ENCODE peak calls at places on chromosomes 13 and 19, in eight cellular contexts. L is lower lobe of right lung; T is HFF-Myc; N is CD8-positive, alpha-beta T cell; S is fibroblast of pulmonary artery; J is right lobe of liver; W is ovary; Z is vagina. G is an unnamed sample.

GRCh38 chr19:19418548-19419260 is 13.2 kb downstream of the GATAD2A start:
- DNase-seq in L (no peak), T (no peak), N (no peak), S (no peak), J (no peak), W (no peak), Z (no peak), G (no peak)

GRCh38 chr13:31815361-31816144 is 76.2 kb downstream of the RXFP2 start:
- DNase-seq in L (no peak), T (no peak), N (no peak), S (no peak), J (no peak), W (no peak), Z (no peak), G (no peak)

GRCh38 chr13:23618341-23618740 is 48.1 kb downstream of the TNFRSF19 start:
- DNase-seq in L (no peak), T (peak; percentile 89), N (no peak), S (peak; percentile 97), J (no peak), W (no peak), Z (no peak), G (no peak)

GRCh38 chr13:27972619-27972877 is 3.4 kb upstream of the CDX2 start:
- DNase-seq in L (no peak), T (no peak), N (no peak), S (no peak), J (no peak), W (no peak), Z (no peak), G (no peak)

GRCh38 chr13:35501721-35502235 is 25.3 kb upstream of the MAB21L1 start:
- DNase-seq in L (no peak), T (no peak), N (no peak), S (no peak), J (no peak), W (no peak), Z (no peak), G (no peak)

GRCh38 chr13:112790735-112791641 is 101.2 kb downstream of the ATP11A start:
- DNase-seq in L (no peak), T (no peak), N (no peak), S (peak; percentile 18), J (no peak), W (no peak), Z (peak; percentile 77), G (no peak)

GRCh38 chr13:112719016-112719415 is 29.2 kb downstream of the ATP11A start:
- DNase-seq in L (no peak), T (no peak), N (no peak), S (no peak), J (no peak), W (peak; percentile 12), Z (no peak), G (no peak)

GRCh38 chr13:76307157-76307556 is 579.0 kb downstream of the KCTD12 start:
- DNase-seq in L (no peak), T (no peak), N (no peak), S (peak; percentile 70), J (no peak), W (no peak), Z (no peak), G (no peak)

GRCh38 chr19:30367001-30367400 is 5.2 kb upstream of the ZNF536 start:
- DNase-seq in L (no peak), T (no peak), N (no peak), S (no peak), J (peak; percentile 15), W (no peak), Z (no peak), G (no peak)

GRCh38 chr13:44474122-44474910 is 100.7 kb downstream of the SERP2 start:
- DNase-seq in L (no peak), T (peak; percentile 20), N (no peak), S (peak; percentile 17), J (no peak), W (no peak), Z (no peak), G (no peak)

GRCh38 chr19:5973867-5974635 is 3.9 kb downstream of the RANBP3 start:
- DNase-seq in L (peak; percentile 28), T (no peak), N (no peak), S (no peak), J (no peak), W (no peak), Z (no peak), G (no peak)

GRCh38 chr13:21529102-21529893 is 70.2 kb upstream of the ZDHHC20 start:
- DNase-seq in L (no peak), T (no peak), N (no peak), S (no peak), J (no peak), W (no peak), Z (no peak), G (no peak)

GRCh38 chr13:36142735-36143134 is 11.6 kb upstream of the DCLK1 start:
- DNase-seq in L (no peak), T (no peak), N (no peak), S (no peak), J (no peak), W (no peak), Z (no peak), G (no peak)

GRCh38 chr13:107650081-107650701 is 565.1 kb downstream of the LIG4 start:
- DNase-seq in L (peak; percentile 52), T (no peak), N (no peak), S (peak; percentile 60), J (peak; percentile 50), W (peak; percentile 51), Z (no peak), G (no peak)

DNA sequence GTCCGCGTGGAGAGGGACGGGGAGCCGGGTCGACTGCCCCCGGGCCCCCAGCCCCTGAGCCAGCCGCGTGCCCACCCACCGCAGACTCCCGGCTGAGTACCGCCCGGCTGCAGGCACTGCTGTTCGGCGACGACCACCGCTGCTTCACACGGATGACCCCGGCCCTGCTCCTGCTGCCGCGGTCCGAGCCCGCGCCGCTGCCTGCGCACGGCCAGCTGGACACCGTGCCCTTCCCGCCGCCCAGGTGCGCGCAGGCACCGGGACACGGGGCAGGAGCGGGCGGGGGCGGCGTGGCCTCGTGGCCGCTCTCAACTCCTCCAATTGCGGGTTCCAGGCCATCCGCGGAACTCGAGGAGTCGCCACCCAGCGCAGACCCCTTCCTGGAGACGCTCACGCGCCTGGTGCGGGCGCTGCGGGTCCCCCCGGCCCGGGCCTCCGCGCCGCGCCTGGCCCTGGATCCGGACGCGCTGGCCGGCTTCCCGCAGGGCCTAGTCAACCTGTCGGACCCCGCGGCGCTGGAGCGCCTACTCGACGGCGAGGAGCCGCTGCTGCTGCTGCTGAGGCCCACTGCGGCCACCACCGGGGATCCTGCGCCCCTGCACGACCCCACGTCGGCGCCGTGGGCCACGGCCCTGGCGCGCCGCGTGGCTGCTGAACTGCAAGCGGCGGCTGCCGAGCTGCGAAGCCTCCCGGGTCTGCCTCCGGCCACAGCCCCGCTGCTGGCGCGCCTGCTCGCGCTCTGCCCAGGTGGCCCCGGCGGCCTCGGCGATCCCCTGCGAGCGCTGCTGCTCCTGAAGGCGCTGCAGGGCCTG is 1.8 kb downstream of the AMH start:
- DNase-seq in L (no peak), T (no peak), N (no peak), S (no peak), J (no peak), W (no peak), Z (no peak), G (no peak)
- TF ChIP-seq CTCF in L (no peak), T (no peak), N (no peak), S (no peak), J (no peak), W (no peak), Z (no peak), G (no peak)

DNA sequence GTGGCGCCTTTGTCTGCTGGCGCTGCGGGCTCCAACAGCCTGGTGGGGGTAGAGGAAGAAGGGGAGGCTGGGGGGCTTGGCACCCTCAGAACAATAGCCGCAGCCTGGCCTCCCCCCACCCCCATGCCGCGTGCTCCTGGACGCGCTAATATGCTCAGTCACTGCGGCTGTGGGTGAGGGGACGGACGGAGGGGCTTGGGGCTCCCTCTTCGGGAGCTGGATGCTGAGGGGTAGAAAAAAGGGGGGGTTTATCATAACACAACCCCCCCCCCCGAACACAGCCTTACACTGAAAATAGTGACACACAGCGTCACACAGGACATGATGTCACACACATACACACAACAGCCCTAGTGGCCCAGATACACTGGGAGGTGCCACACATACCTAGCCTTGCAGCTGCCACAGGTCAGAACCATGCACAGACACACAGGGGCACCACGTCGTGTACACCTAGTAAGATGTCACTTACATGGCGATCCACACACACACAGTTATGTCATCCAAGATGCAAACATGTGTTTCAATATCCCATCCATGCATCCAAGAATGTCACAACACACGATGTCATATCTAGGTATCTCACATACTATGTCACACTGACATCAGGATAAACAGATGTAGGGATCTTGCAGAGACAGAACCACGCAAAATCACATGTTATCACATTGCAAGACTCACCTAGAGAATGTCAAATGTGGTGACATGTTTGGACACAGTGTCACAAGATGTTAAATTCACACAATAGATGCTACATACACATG is 760 bp downstream of the MAST1 start:
- DNase-seq in L (no peak), T (no peak), N (no peak), S (no peak), J (no peak), W (no peak), Z (no peak), G (no peak)
- H3K4me3 ChIP-seq in L (peak overlapping the region; percentile 35), T (peak overlapping the region; percentile 35), N (no peak overlapping the region), S (no peak overlapping the region), J (no peak overlapping the region), W (no peak overlapping the region), Z (peak overlapping the region; percentile 28), G (peak overlapping the region; percentile 65)

DNA sequence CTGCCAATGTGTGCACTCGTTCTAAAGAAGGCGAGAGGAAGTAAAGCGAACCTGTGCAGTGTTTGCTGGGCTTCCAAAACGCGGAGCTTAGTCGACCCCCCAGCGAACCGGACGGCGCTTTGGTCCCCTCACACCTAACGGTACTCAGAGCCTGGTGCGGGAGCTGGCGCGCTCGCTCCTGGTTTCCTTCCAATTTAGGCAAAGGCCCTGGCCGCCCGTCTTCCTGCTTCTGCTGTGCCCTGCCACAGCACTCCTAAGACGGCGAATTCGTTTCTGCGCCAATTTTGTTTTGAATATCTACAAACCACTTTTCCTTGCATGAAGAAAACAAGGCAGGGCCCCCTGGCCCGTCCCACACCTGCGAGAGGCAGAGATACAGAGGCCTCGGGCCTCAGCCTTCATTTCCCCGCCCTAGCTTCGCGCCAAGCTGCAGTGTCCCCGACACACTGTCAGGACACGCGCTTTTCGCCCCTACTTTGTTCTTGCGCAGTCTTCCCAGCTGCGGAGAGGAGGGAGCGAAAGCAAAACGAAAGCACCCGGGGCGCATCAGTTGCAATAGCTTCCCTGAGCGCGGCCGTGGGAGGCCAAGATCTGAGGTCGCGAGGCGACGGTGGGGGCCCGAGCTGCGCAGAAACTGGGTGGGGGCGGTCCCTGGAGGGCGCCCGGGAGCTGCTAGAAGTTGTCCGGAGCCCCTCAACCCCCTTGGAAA is 111.9 kb downstream of the KCNRG start:
- DNase-seq in L (peak; percentile 83), T (no peak), N (no peak), S (peak; percentile 59), J (peak; percentile 68), W (peak; percentile 59), Z (no peak), G (no peak)
- TF ChIP-seq CTCF in L (no peak), T (no peak), N (no peak), S (no peak), J (no peak), W (no peak), Z (no peak), G (no peak)

GRCh38 chr19:32674959-32675719 is at the start of gene ANKRD27:
- DNase-seq in L (peak; percentile 98), T (peak; percentile 90), N (peak; percentile 96), S (peak; percentile 98), J (peak; percentile 99), W (peak; percentile 99), Z (no peak), G (peak; percentile 91)
- H3K4me3 ChIP-seq in L (peak within 1 kb of the TSS; percentile 91), T (peak within 1 kb of the TSS; percentile 76), N (peak within 1 kb of the TSS; percentile 99), S (peak within 1 kb of the TSS; percentile 90), J (peak within 1 kb of the TSS; percentile 95), W (peak within 1 kb of the TSS; percentile 76), Z (peak within 1 kb of the TSS; percentile 85), G (peak within 1 kb of the TSS; percentile 80)

G was measured in LNCaP clone FGC.